ENCODE peak calls at places on chromosomes 11 and 22, in ten cellular contexts. B is kidney epithelial cell, T is D721Med, L is AG04449, R is right cardiac atrium, M is T-helper 2 cell, S is left cardiac atrium, E is GM23248, K is transverse colon, W is caudate nucleus. V is an unnamed sample.

GRCh38 chr22:49107961-49108530 is 719.6 kb downstream of the BRD1 start:
- DNase-seq in B (no peak), T (no peak), L (no peak), R (no peak), M (no peak), S (no peak), E (no peak), K (no peak), W (no peak), V (no peak)

GRCh38 chr22:38398609-38399401 is 56.2 kb downstream of the KCNJ4 start:
- DNase-seq in B (no peak), T (no peak), L (no peak), R (peak; percentile 86), M (peak; percentile 80), S (peak; percentile 87), E (peak; percentile 92), K (peak; percentile 89), W (peak; percentile 83), V (peak; percentile 93)

GRCh38 chr22:27644566-27644965 is 157.0 kb downstream of the MN1 start:
- DNase-seq in B (no peak), T (no peak), L (no peak), R (no peak), M (no peak), S (no peak), E (no peak), K (no peak), W (no peak), V (no peak)

GRCh38 chr11:33268945-33269567 is 11.9 kb downstream of the HIPK3 start:
- DNase-seq in B (no peak), T (no peak), L (no peak), R (no peak), M (no peak), S (no peak), E (peak; percentile 69), K (no peak), W (no peak), V (no peak)

GRCh38 chr22:30265851-30266444 is 703 bp downstream of the OSM start:
- DNase-seq in B (no peak), T (no peak), L (no peak), R (peak; percentile 59), M (peak; percentile 78), S (peak; percentile 59), E (peak; percentile 46), K (peak; percentile 73), W (no peak), V (no peak)

GRCh38 chr11:125944350-125945010 is 1.4 kb upstream of the VSIG10L2 start:
- DNase-seq in B (no peak), T (no peak), L (no peak), R (no peak), M (no peak), S (no peak), E (no peak), K (no peak), W (no peak), V (no peak)

GRCh38 chr11:59553323-59553722 is 42.0 kb downstream of the OR4D9 start:
- DNase-seq in B (no peak), T (no peak), L (no peak), R (no peak), M (no peak), S (no peak), E (no peak), K (no peak), W (no peak), V (no peak)

GRCh38 chr11:45805305-45806071 is 539 bp downstream of the SLC35C1 start:
- DNase-seq in B (no peak), T (no peak), L (no peak), R (peak; percentile 68), M (no peak), S (peak; percentile 66), E (peak; percentile 92), K (no peak), W (no peak), V (no peak)

GRCh38 chr11:122791411-122791810 is 46.9 kb upstream of the CRTAM start:
- DNase-seq in B (no peak), T (no peak), L (no peak), R (no peak), M (no peak), S (no peak), E (peak; percentile 45), K (no peak), W (no peak), V (no peak)

GRCh38 chr22:49827853-49828598 is at the start of gene BRD1:
- DNase-seq in B (no peak), T (no peak), L (no peak), R (peak; percentile 73), M (peak; percentile 38), S (peak; percentile 79), E (peak; percentile 88), K (peak; percentile 71), W (no peak), V (peak; percentile 82)

GRCh38 chr11:66070604-66071325 is 693 bp downstream of the PACS1 start:
- DNase-seq in B (no peak), T (no peak), L (no peak), R (peak; percentile 81), M (peak; percentile 18), S (peak; percentile 75), E (peak; percentile 84), K (peak; percentile 43), W (peak; percentile 42), V (peak; percentile 59)

GRCh38 chr11:95585071-95585751 is 204.4 kb downstream of the FAM76B start:
- DNase-seq in B (no peak), T (no peak), L (peak; percentile 38), R (no peak), M (no peak), S (no peak), E (peak; percentile 85), K (no peak), W (no peak), V (no peak)

GRCh38 chr11:46356911-46357482 is 9.7 kb downstream of the DGKZ start:
- DNase-seq in B (no peak), T (no peak), L (no peak), R (peak; percentile 17), M (no peak), S (no peak), E (peak; percentile 85), K (no peak), W (no peak), V (no peak)

GRCh38 chr11:118663929-118664328 is 15.5 kb downstream of the TREH start:
- DNase-seq in B (no peak), T (no peak), L (no peak), R (no peak), M (no peak), S (no peak), E (no peak), K (no peak), W (no peak), V (no peak)

GRCh38 chr11:65498042-65498726 is 661 bp upstream of the MALAT1 start:
- DNase-seq in B (no peak), T (no peak), L (no peak), R (peak; percentile 46), M (peak; percentile 50), S (peak; percentile 51), E (peak; percentile 80), K (peak; percentile 64), W (peak; percentile 80), V (peak; percentile 82)

GRCh38 chr11:83175815-83176214 is 17.7 kb upstream of the ANKRD42 start:
- DNase-seq in B (no peak), T (no peak), L (no peak), R (no peak), M (no peak), S (no peak), E (no peak), K (no peak), W (no peak), V (no peak)

GRCh38 chr11:110242188-110242587 is 54.2 kb downstream of the RDX start:
- DNase-seq in B (no peak), T (no peak), L (no peak), R (no peak), M (no peak), S (no peak), E (no peak), K (no peak), W (no peak), V (no peak)

GRCh38 chr11:68840661-68841653 is 759 bp downstream of the CPT1A start:
- DNase-seq in B (no peak), T (no peak), L (no peak), R (peak; percentile 79), M (no peak), S (peak; percentile 76), E (peak; percentile 76), K (peak; percentile 82), W (no peak), V (peak; percentile 74)

GRCh38 chr11:123434262-123434661 is 4.2 kb downstream of the GRAMD1B start:
- DNase-seq in B (no peak), T (no peak), L (no peak), R (no peak), M (no peak), S (no peak), E (peak; percentile 59), K (peak; percentile 17), W (no peak), V (peak; percentile 31)

GRCh38 chr22:50169774-50170341 is 673 bp upstream of the PANX2 start:
- DNase-seq in B (no peak), T (no peak), L (no peak), R (no peak), M (no peak), S (no peak), E (peak; percentile 52), K (no peak), W (no peak), V (peak; percentile 75)

GRCh38 chr11:66639066-66639813 is 737 bp downstream of the RBM4 start:
- DNase-seq in B (no peak), T (no peak), L (no peak), R (peak; percentile 33), M (no peak), S (no peak), E (peak; percentile 80), K (peak; percentile 20), W (no peak), V (peak; percentile 37)

GRCh38 chr11:134988495-134988894 is 576.5 kb upstream of the B3GAT1 start:
- DNase-seq in B (no peak), T (no peak), L (no peak), R (no peak), M (no peak), S (no peak), E (no peak), K (no peak), W (no peak), V (no peak)